ENCODE peak calls at places on chromosomes 12 and 14, in nine cellular contexts. W, H, F, X, M, C, Y, R and E are unnamed samples.

GRCh38 chr14:100603341-100604125 is 16.3 kb upstream of the BEGAIN start:
- DNase-seq in W (no peak), H (no peak), F (no peak), X (no peak), M (no peak), C (peak; percentile 59), Y (no peak), R (no peak), E (no peak)

GRCh38 chr12:47276253-47277070 is 196.7 kb upstream of the AMIGO2 start:
- DNase-seq in W (peak; percentile 64), H (peak; percentile 85), F (no peak), X (no peak), M (no peak), C (peak; percentile 64), Y (no peak), R (peak; percentile 50), E (no peak)

GRCh38 chr14:89365071-89365801 is 51.8 kb downstream of the FOXN3 start:
- DNase-seq in W (no peak), H (no peak), F (no peak), X (peak; percentile 62), M (no peak), C (no peak), Y (no peak), R (peak; percentile 34), E (peak; percentile 61)

GRCh38 chr14:78974691-78975090 is 804.5 kb downstream of the NRXN3 start:
- DNase-seq in W (no peak), H (no peak), F (no peak), X (no peak), M (no peak), C (no peak), Y (no peak), R (no peak), E (no peak)

GRCh38 chr14:75982724-75983358 is 1.0 kb upstream of the TGFB3 start:
- DNase-seq in W (no peak), H (peak; percentile 35), F (peak; percentile 90), X (no peak), M (no peak), C (no peak), Y (peak; percentile 85), R (peak; percentile 72), E (peak; percentile 69)

GRCh38 chr14:99788713-99789112 is 4.5 kb upstream of the EML1 start:
- DNase-seq in W (no peak), H (no peak), F (no peak), X (no peak), M (no peak), C (no peak), Y (no peak), R (no peak), E (no peak)

GRCh38 chr14:24084439-24084838 is 9.7 kb upstream of the PCK2 start:
- DNase-seq in W (no peak), H (no peak), F (no peak), X (no peak), M (no peak), C (peak; percentile 44), Y (no peak), R (no peak), E (no peak)

GRCh38 chr12:54187075-54187474 is 1.7 kb downstream of the SMUG1 start:
- DNase-seq in W (no peak), H (no peak), F (no peak), X (no peak), M (no peak), C (no peak), Y (no peak), R (no peak), E (no peak)

GRCh38 chr14:70905316-70905715 is 1.9 kb upstream of the PCNX1 start:
- DNase-seq in W (no peak), H (no peak), F (peak; percentile 26), X (peak; percentile 78), M (no peak), C (no peak), Y (peak; percentile 36), R (peak; percentile 22), E (no peak)

GRCh38 chr12:118035194-118036041 is 18.9 kb downstream of the RFC5 start:
- DNase-seq in W (no peak), H (peak; percentile 62), F (no peak), X (no peak), M (peak; percentile 5), C (no peak), Y (no peak), R (no peak), E (no peak)

GRCh38 chr14:63726499-63726898 is 1.4 kb downstream of the SGPP1 start:
- DNase-seq in W (no peak), H (no peak), F (no peak), X (no peak), M (no peak), C (no peak), Y (no peak), R (no peak), E (no peak)

GRCh38 chr14:23047042-23047634 is 5.1 kb downstream of the PSMB11 start:
- DNase-seq in W (no peak), H (no peak), F (no peak), X (no peak), M (no peak), C (no peak), Y (no peak), R (no peak), E (no peak)

GRCh38 chr14:93173943-93174395 is 10.7 kb downstream of the MOAP1 start:
- DNase-seq in W (no peak), H (no peak), F (no peak), X (no peak), M (no peak), C (no peak), Y (peak; percentile 26), R (no peak), E (peak; percentile 78)

GRCh38 chr14:84409435-84409834 is 1120.5 kb upstream of the FLRT2 start:
- DNase-seq in W (no peak), H (no peak), F (no peak), X (no peak), M (no peak), C (no peak), Y (no peak), R (no peak), E (no peak)

GRCh38 chr14:19823765-19824164 is 20.2 kb downstream of the OR4N2 start:
- DNase-seq in W (no peak), H (no peak), F (no peak), X (no peak), M (no peak), C (no peak), Y (no peak), R (no peak), E (no peak)

GRCh38 chr12:72273499-72273837 is 1.3 kb downstream of the TRHDE start:
- DNase-seq in W (no peak), H (no peak), F (peak; percentile 37), X (no peak), M (peak; percentile 15), C (peak; percentile 41), Y (peak; percentile 47), R (no peak), E (no peak)

GRCh38 chr12:23944067-23944466 is 5.4 kb downstream of the SOX5 start:
- DNase-seq in W (no peak), H (no peak), F (no peak), X (peak; percentile 40), M (peak; percentile 69), C (no peak), Y (no peak), R (no peak), E (no peak)

GRCh38 chr12:53107122-53107521 is 3.8 kb downstream of the SOAT2 start:
- DNase-seq in W (no peak), H (no peak), F (no peak), X (no peak), M (no peak), C (no peak), Y (no peak), R (no peak), E (no peak)

GRCh38 chr14:53927171-53927570 is 29.5 kb downstream of the BMP4 start:
- DNase-seq in W (no peak), H (no peak), F (no peak), X (no peak), M (no peak), C (no peak), Y (no peak), R (no peak), E (no peak)

DNA sequence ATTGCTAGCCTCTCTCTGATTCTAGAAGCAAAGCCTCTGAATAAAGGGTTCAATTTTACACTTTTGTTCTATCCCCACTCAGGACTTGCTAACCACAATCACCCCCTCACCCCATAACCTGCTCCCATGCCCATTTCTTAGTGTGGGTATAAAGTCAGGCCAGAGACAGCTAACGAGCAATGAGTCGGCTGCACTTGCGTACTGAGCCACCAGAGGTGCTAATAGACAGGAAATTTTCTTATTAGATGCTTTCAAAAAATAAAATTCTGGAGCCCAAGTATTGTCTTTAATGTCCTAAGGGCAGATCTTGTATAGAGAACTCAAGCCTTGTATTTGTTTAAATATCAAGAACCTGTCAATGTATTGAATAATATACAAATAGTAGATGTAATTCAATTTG is 256.9 kb downstream of the SYT1 start:
- DNase-seq in W (no peak), H (peak; percentile 26), F (no peak), X (no peak), M (no peak), C (no peak), Y (no peak), R (no peak), E (no peak)
- TF ChIP-seq CTCF in W (peak; percentile 51), H (peak; percentile 30), F (no peak), X (no peak), M (peak; percentile 53), C (no peak), Y (no peak), R (no peak), E (no peak)

GRCh38 chr14:32900602-32901001 is 38.1 kb upstream of the NPAS3 start:
- DNase-seq in W (no peak), H (no peak), F (no peak), X (no peak), M (no peak), C (no peak), Y (no peak), R (no peak), E (no peak)

GRCh38 chr14:32896979-32897723 is 41.5 kb upstream of the NPAS3 start:
- DNase-seq in W (no peak), H (no peak), F (no peak), X (no peak), M (no peak), C (no peak), Y (no peak), R (no peak), E (no peak)

GRCh38 chr14:32897724-32898064 is 41.0 kb upstream of the NPAS3 start:
- DNase-seq in W (no peak), H (no peak), F (no peak), X (no peak), M (no peak), C (no peak), Y (no peak), R (no peak), E (peak; percentile 54)

GRCh38 chr14:32898876-32899275 is 39.8 kb upstream of the NPAS3 start:
- DNase-seq in W (no peak), H (no peak), F (no peak), X (no peak), M (no peak), C (no peak), Y (no peak), R (no peak), E (no peak)
- H3K27ac ChIP-seq in W (no peak overlapping the region), H (no peak overlapping the region), F (no peak overlapping the region), X (no peak overlapping the region), M (no peak overlapping the region), C (no peak overlapping the region), Y (no peak overlapping the region), R (no peak overlapping the region), E (no peak overlapping the region)

GRCh38 chr14:69650948-69651369 is 39.6 kb downstream of the SUSD6 start:
- DNase-seq in W (peak; percentile 85), H (no peak), F (no peak), X (no peak), M (no peak), C (no peak), Y (no peak), R (no peak), E (no peak)
- H3K4me3 ChIP-seq in W (peak overlapping the region; percentile 8), H (no peak overlapping the region), F (no peak overlapping the region), X (no peak overlapping the region), M (no peak overlapping the region), C (no peak overlapping the region), Y (no peak overlapping the region), R (no peak overlapping the region), E (no peak overlapping the region)

GRCh38 chr14:80356413-80356812 is 145.1 kb upstream of the DIO2 start:
- DNase-seq in W (no peak), H (peak; percentile 35), F (no peak), X (no peak), M (peak; percentile 49), C (no peak), Y (peak; percentile 18), R (no peak), E (no peak)
- TF ChIP-seq CTCF in W (peak; percentile 28), H (peak; percentile 39), F (peak; percentile 10), X (peak; percentile 26), M (peak; percentile 66), C (no peak), Y (no peak), R (no peak), E (peak; percentile 26)